ENCODE peak calls at places on chromosome 20, in seven cellular contexts. B, O, G, P, H, E and I are unnamed samples.

GRCh38 chr20:25223765-25224720 is 23.8 kb upstream of the PYGB start:
- DNase-seq in B (no peak), O (no peak), G (no peak), P (peak; percentile 9), H (peak; percentile 72), E (no peak), I (no peak)

GRCh38 chr20:10430000-10430466 is 4.0 kb downstream of the MKKS start:
- DNase-seq in B (no peak), O (no peak), G (no peak), P (no peak), H (no peak), E (peak; percentile 68), I (no peak)

GRCh38 chr20:51687071-51687470 is 81.1 kb downstream of the ATP9A start:
- DNase-seq in B (no peak), O (no peak), G (no peak), P (no peak), H (no peak), E (peak; percentile 56), I (no peak)

GRCh38 chr20:63624486-63624885 is 2.4 kb downstream of the GMEB2 start:
- DNase-seq in B (no peak), O (no peak), G (no peak), P (no peak), H (peak; percentile 12), E (peak; percentile 63), I (no peak)

GRCh38 chr20:25308671-25309394 is 60.9 kb downstream of the PYGB start:
- DNase-seq in B (peak; percentile 61), O (no peak), G (peak; percentile 50), P (no peak), H (peak; percentile 71), E (peak; percentile 84), I (no peak)

GRCh38 chr20:57251344-57251743 is 15.1 kb downstream of the BMP7 start:
- DNase-seq in B (no peak), O (no peak), G (no peak), P (no peak), H (no peak), E (no peak), I (peak; percentile 40)

GRCh38 chr20:63778034-63778752 is 38.6 kb downstream of the SLC2A4RG start:
- DNase-seq in B (no peak), O (no peak), G (no peak), P (no peak), H (peak; percentile 43), E (peak; percentile 15), I (no peak)

GRCh38 chr20:63086421-63087235 is 79.9 kb upstream of the BHLHE23 start:
- DNase-seq in B (peak; percentile 55), O (peak; percentile 10), G (peak; percentile 40), P (no peak), H (peak; percentile 67), E (no peak), I (peak; percentile 4)

GRCh38 chr20:55155360-55155759 is 680.0 kb downstream of the DOK5 start:
- DNase-seq in B (no peak), O (no peak), G (no peak), P (no peak), H (no peak), E (no peak), I (no peak)

GRCh38 chr20:54084193-54084592 is 13.8 kb upstream of the BCAS1 start:
- DNase-seq in B (no peak), O (no peak), G (no peak), P (no peak), H (no peak), E (no peak), I (no peak)

GRCh38 chr20:43954704-43955243 is 40.1 kb downstream of the TOX2 start:
- DNase-seq in B (no peak), O (no peak), G (no peak), P (no peak), H (no peak), E (peak; percentile 26), I (no peak)

GRCh38 chr20:25860531-25861150 is 164.0 kb upstream of the ZNF337 start:
- DNase-seq in B (no peak), O (no peak), G (no peak), P (no peak), H (peak; percentile 61), E (no peak), I (no peak)

GRCh38 chr20:3781153-3781910 is at the start of gene SPEF1:
- DNase-seq in B (no peak), O (peak; percentile 85), G (peak; percentile 86), P (peak; percentile 90), H (peak; percentile 89), E (peak; percentile 96), I (peak; percentile 90)

GRCh38 chr20:32191873-32192272 is 15.7 kb downstream of the PLAGL2 start:
- DNase-seq in B (no peak), O (no peak), G (no peak), P (no peak), H (no peak), E (peak; percentile 60), I (no peak)

GRCh38 chr20:63886921-63887320 is 8.0 kb upstream of the DNAJC5 start:
- DNase-seq in B (no peak), O (no peak), G (no peak), P (no peak), H (no peak), E (no peak), I (no peak)

GRCh38 chr20:2172305-2173175 is 70.9 kb downstream of the STK35 start:
- DNase-seq in B (peak; percentile 80), O (peak; percentile 78), G (peak; percentile 76), P (peak; percentile 75), H (no peak), E (peak; percentile 79), I (peak; percentile 58)

GRCh38 chr20:53175135-53175780 is 203.1 kb downstream of the TSHZ2 start:
- DNase-seq in B (no peak), O (no peak), G (no peak), P (no peak), H (no peak), E (no peak), I (no peak)

GRCh38 chr20:18679020-18679419 is 91.2 kb downstream of the DTD1 start:
- DNase-seq in B (no peak), O (no peak), G (no peak), P (no peak), H (no peak), E (peak; percentile 4), I (no peak)

GRCh38 chr20:3980260-3981131 is 34.9 kb downstream of the RNF24 start:
- DNase-seq in B (no peak), O (peak; percentile 26), G (no peak), P (no peak), H (no peak), E (peak; percentile 87), I (peak; percentile 31)

GRCh38 chr20:60257671-60258070 is 299.4 kb downstream of the CDH26 start:
- DNase-seq in B (no peak), O (no peak), G (no peak), P (no peak), H (no peak), E (no peak), I (no peak)

DNA sequence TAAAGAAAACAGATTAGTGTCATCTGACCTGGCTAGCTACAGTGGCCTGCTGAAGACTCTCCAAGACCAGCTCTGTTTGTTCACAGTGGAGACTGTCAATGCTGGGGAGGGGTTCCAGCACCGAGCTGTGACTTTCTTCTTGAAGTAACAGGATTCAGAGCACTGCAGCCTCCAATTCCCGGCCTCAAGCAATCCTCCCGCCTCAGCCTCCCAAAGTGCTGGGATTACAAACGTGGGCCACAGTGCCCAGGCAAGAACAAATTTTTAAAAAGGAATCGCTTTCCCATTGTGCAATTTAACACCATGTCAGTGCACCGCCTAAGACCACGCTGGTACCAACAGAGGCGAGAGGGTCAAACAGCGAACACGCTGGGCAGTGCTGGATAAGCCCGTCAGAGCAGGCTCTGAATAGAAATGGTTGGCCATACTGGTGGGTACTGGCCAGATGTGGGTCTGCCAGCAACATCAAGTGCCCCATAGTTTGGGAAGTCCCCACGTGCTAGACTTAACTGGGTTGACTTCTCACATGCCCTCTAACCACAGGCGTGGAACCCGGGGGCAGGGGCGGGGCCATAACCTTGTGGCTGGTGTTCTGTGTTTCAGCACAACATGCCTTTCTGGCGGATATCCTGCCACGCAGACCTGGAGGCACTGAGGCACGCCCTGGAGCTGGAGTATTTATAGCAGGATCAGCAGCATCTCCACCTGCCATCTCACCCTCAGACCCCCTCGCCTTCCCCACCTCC is 168.9 kb downstream of the ZMYND8 start:
- DNase-seq in B (no peak), O (no peak), G (no peak), P (no peak), H (no peak), E (no peak), I (no peak)
- H3K36me3 ChIP-seq in B (no peaks in the 10 kb centered on the region), O (no peaks in the 10 kb centered on the region), G (no peaks in the 10 kb centered on the region), P (no peaks in the 10 kb centered on the region), H (peaks cover 2% of the 10 kb centered on the region), E (no peaks in the 10 kb centered on the region), I (no peaks in the 10 kb centered on the region)

GRCh38 chr20:41604002-41604401 is 14.2 kb downstream of the CHD6 start:
- DNase-seq in B (no peak), O (no peak), G (no peak), P (no peak), H (no peak), E (no peak), I (no peak)

GRCh38 chr20:41599699-41600104 is 18.5 kb downstream of the CHD6 start:
- DNase-seq in B (no peak), O (no peak), G (no peak), P (no peak), H (no peak), E (no peak), I (no peak)

GRCh38 chr20:41600926-41601631 is 17.1 kb downstream of the CHD6 start:
- DNase-seq in B (no peak), O (no peak), G (no peak), P (no peak), H (no peak), E (no peak), I (no peak)

DNA sequence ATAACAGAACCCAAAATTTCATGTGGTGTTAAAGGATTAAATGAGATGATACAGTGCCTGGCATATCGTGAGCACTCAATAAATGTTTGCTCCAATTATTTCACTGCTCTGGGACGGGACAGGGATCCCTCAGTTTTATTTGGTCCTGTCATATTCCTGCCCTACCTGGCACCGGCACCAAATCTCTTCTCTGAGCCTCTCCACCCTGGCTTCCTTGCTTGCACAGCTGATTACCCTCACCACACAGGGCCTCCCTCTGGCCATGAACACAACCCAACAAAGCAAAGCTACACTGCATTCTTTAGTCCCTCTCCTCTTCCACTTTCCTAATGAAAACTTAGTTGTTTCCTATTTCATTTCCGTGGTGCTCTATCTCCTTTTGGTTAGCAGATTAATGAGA is 16.4 kb downstream of the CHD6 start:
- DNase-seq in B (no peak), O (no peak), G (no peak), P (no peak), H (no peak), E (no peak), I (no peak)
- H3K9me3 ChIP-seq in B (peaks cover 25% of the 10 kb centered on the region), O (no peaks in the 10 kb centered on the region), G (peaks cover 4% of the 10 kb centered on the region), P (no peaks in the 10 kb centered on the region), H (peaks cover 30% of the 10 kb centered on the region), E (no peaks in the 10 kb centered on the region), I (peaks cover 3% of the 10 kb centered on the region)

GRCh38 chr20:38046572-38046971 is 13.0 kb downstream of the RPRD1B start:
- DNase-seq in B (no peak), O (no peak), G (no peak), P (no peak), H (no peak), E (no peak), I (no peak)
- H3K36me3 ChIP-seq in B (peaks cover 70% of the 10 kb centered on the region), O (no peaks in the 10 kb centered on the region), G (no peaks in the 10 kb centered on the region), P (no peaks in the 10 kb centered on the region), H (peaks cover 22% of the 10 kb centered on the region), E (peaks cover 4% of the 10 kb centered on the region), I (peaks cover 67% of the 10 kb centered on the region)

DNA sequence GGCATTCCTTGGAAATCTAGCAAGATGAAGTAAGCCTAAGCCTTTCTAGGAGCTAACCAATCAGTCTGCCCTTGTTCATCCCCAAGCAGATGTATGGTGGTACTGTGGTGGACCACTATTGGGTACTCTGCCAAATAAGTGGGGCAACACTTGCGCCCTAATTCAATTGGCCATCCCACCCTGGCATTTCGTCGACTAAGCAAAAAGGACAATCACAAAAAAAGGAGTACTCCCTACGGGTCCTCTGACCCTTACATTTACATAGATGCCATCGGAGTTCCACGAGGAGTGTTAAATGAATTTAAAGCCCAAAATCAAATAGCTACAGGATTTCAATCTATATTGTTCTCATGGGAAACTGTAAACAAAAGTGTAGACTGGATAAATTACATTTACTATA is 19.5 kb downstream of the CHD6 start:
- DNase-seq in B (no peak), O (no peak), G (no peak), P (no peak), H (no peak), E (no peak), I (no peak)
- H3K9me3 ChIP-seq in B (peaks cover 34% of the 10 kb centered on the region), O (peaks cover 5% of the 10 kb centered on the region), G (peaks cover 7% of the 10 kb centered on the region), P (no peaks in the 10 kb centered on the region), H (peaks cover 48% of the 10 kb centered on the region), E (no peaks in the 10 kb centered on the region), I (peaks cover 9% of the 10 kb centered on the region)